ENCODE peak calls at places on chromosome 21, in ten cellular contexts. C is A549, J is HCT116, R is SK-N-SH, S is HepG2, Z is endothelial cell of umbilical vein, W is NB4, X is K562, T is H1, M is GM12878. E is an unnamed sample.

GRCh38 chr21:42685036-42685435 is 31.6 kb downstream of the PDE9A start:
- DNase-seq in C (no peak), J (no peak), R (no peak), S (no peak), Z (no peak), W (peak), X (no peak), T (no peak), M (no peak), E (no peak)

GRCh38 chr21:42843021-42843420 is 36.3 kb downstream of the WDR4 start:
- DNase-seq in C (no peak), J (no peak), R (no peak), S (no peak), Z (no peak), W (no peak), X (no peak), T (no peak), M (no peak), E (peak)

GRCh38 chr21:33968082-33968997 is 52.7 kb upstream of the ATP5PO start:
- DNase-seq in C (peak), J (no peak), R (no peak), S (peak), Z (peak), W (peak), X (peak), T (peak), M (no peak), E (no peak)

GRCh38 chr21:38761531-38761930 is 44.2 kb upstream of the ETS2 start:
- DNase-seq in C (no peak), J (no peak), R (no peak), S (no peak), Z (no peak), W (peak), X (no peak), T (no peak), M (no peak), E (no peak)

GRCh38 chr21:16370176-16370575 is 640.4 kb downstream of the USP25 start:
- DNase-seq in C (no peak), J (no peak), R (no peak), S (no peak), Z (no peak), W (no peak), X (no peak), T (no peak), M (no peak), E (no peak)

GRCh38 chr21:38208118-38208517 is 48.7 kb upstream of the KCNJ15 start:
- DNase-seq in C (no peak), J (no peak), R (no peak), S (no peak), Z (no peak), W (no peak), X (no peak), T (no peak), M (no peak), E (no peak)

GRCh38 chr21:33644383-33645074 is 2.2 kb downstream of the ITSN1 start:
- DNase-seq in C (no peak), J (no peak), R (no peak), S (peak), Z (peak), W (peak), X (no peak), T (no peak), M (no peak), E (no peak)

GRCh38 chr21:14716761-14717396 is 170.8 kb upstream of the SAMSN1 start:
- DNase-seq in C (no peak), J (no peak), R (no peak), S (no peak), Z (peak), W (no peak), X (no peak), T (no peak), M (no peak), E (no peak)

GRCh38 chr21:46111857-46112730 is 14.2 kb downstream of the COL6A2 start:
- DNase-seq in C (no peak), J (no peak), R (peak), S (no peak), Z (no peak), W (no peak), X (no peak), T (no peak), M (no peak), E (no peak)

GRCh38 chr21:46215436-46216131 is 13.0 kb downstream of the LSS start:
- DNase-seq in C (no peak), J (no peak), R (no peak), S (no peak), Z (no peak), W (no peak), X (no peak), T (no peak), M (no peak), E (no peak)

GRCh38 chr21:32422064-32422463 is 9.6 kb downstream of the EVA1C start:
- DNase-seq in C (no peak), J (no peak), R (no peak), S (no peak), Z (no peak), W (no peak), X (no peak), T (no peak), M (no peak), E (no peak)

GRCh38 chr21:44969066-44969649 is 29.3 kb downstream of the SLX9 start:
- DNase-seq in C (no peak), J (no peak), R (no peak), S (no peak), Z (no peak), W (no peak), X (no peak), T (no peak), M (no peak), E (no peak)

GRCh38 chr21:40615503-40616376 is 231.2 kb downstream of the DSCAM start:
- DNase-seq in C (no peak), J (no peak), R (no peak), S (no peak), Z (no peak), W (no peak), X (no peak), T (no peak), M (no peak), E (no peak)

GRCh38 chr21:32818411-32818810 is 46.9 kb upstream of the PAXBP1 start:
- DNase-seq in C (no peak), J (no peak), R (no peak), S (no peak), Z (no peak), W (no peak), X (no peak), T (no peak), M (no peak), E (no peak)

GRCh38 chr21:28489197-28489596 is 503.5 kb downstream of the LTN1 start:
- DNase-seq in C (no peak), J (no peak), R (no peak), S (no peak), Z (no peak), W (no peak), X (no peak), T (no peak), M (no peak), E (no peak)

GRCh38 chr21:45570826-45571601 is 28.8 kb upstream of the SLC19A1 start:
- DNase-seq in C (no peak), J (no peak), R (peak), S (no peak), Z (no peak), W (no peak), X (no peak), T (peak), M (no peak), E (no peak)

GRCh38 chr21:45264146-45264918 is 23.4 kb downstream of the POFUT2 start:
- DNase-seq in C (no peak), J (no peak), R (peak), S (no peak), Z (no peak), W (no peak), X (no peak), T (peak), M (no peak), E (no peak)

GRCh38 chr21:43299441-43300277 is 127.3 kb downstream of the SIK1 start:
- DNase-seq in C (no peak), J (no peak), R (peak), S (peak), Z (no peak), W (no peak), X (no peak), T (no peak), M (no peak), E (no peak)

GRCh38 chr21:43467785-43468184 is 40.9 kb upstream of the SIK1 start:
- DNase-seq in C (no peak), J (no peak), R (no peak), S (no peak), Z (no peak), W (no peak), X (no peak), T (peak), M (no peak), E (no peak)

GRCh38 chr21:29022141-29022540 is 2.3 kb upstream of the USP16 start:
- DNase-seq in C (no peak), J (no peak), R (no peak), S (peak), Z (no peak), W (peak), X (no peak), T (no peak), M (no peak), E (no peak)

GRCh38 chr21:42179316-42179715 is 39.6 kb upstream of the ABCG1 start:
- DNase-seq in C (no peak), J (no peak), R (no peak), S (no peak), Z (no peak), W (no peak), X (no peak), T (no peak), M (no peak), E (no peak)

GRCh38 chr21:38649120-38649519 is 150.8 kb upstream of the ERG start:
- DNase-seq in C (no peak), J (no peak), R (no peak), S (no peak), Z (no peak), W (no peak), X (no peak), T (no peak), M (no peak), E (no peak)

GRCh38 chr21:24759348-24760118 is 847.7 kb downstream of the MRPL39 start:
- DNase-seq in C (no peak), J (no peak), R (no peak), S (no peak), Z (no peak), W (peak), X (no peak), T (no peak), M (no peak), E (no peak)

GRCh38 chr21:44255519-44255981 is 6.1 kb downstream of the DNMT3L start:
- DNase-seq in C (no peak), J (no peak), R (no peak), S (no peak), Z (no peak), W (no peak), X (no peak), T (no peak), M (no peak), E (peak)

GRCh38 chr21:41763398-41763931 is 3.4 kb downstream of the RIPK4 start:
- DNase-seq in C (no peak), J (no peak), R (no peak), S (no peak), Z (no peak), W (no peak), X (no peak), T (no peak), M (no peak), E (peak)

GRCh38 chr21:46126321-46127238 is 28.7 kb downstream of the COL6A2 start:
- DNase-seq in C (no peak), J (no peak), R (peak), S (no peak), Z (no peak), W (no peak), X (no peak), T (peak), M (no peak), E (peak)

GRCh38 chr21:16154961-16155360 is 425.2 kb downstream of the USP25 start:
- DNase-seq in C (no peak), J (no peak), R (no peak), S (no peak), Z (no peak), W (no peak), X (no peak), T (no peak), M (no peak), E (no peak)

GRCh38 chr21:42337830-42338729 is 12.7 kb downstream of the TFF2 start:
- DNase-seq in C (peak), J (no peak), R (peak), S (peak), Z (peak), W (peak), X (peak), T (peak), M (no peak), E (peak)

GRCh38 chr21:14547834-14548513 is 1.9 kb upstream of the SAMSN1 start:
- DNase-seq in C (no peak), J (no peak), R (no peak), S (no peak), Z (no peak), W (no peak), X (no peak), T (no peak), M (no peak), E (no peak)

GRCh38 chr21:42678118-42678430 is 24.7 kb downstream of the PDE9A start:
- DNase-seq in C (no peak), J (no peak), R (peak), S (no peak), Z (no peak), W (no peak), X (no peak), T (no peak), M (no peak), E (no peak)

GRCh38 chr21:33975548-33976081 is 60.0 kb upstream of the ATP5PO start:
- DNase-seq in C (peak), J (no peak), R (no peak), S (no peak), Z (no peak), W (peak), X (no peak), T (peak), M (peak), E (no peak)

DNA sequence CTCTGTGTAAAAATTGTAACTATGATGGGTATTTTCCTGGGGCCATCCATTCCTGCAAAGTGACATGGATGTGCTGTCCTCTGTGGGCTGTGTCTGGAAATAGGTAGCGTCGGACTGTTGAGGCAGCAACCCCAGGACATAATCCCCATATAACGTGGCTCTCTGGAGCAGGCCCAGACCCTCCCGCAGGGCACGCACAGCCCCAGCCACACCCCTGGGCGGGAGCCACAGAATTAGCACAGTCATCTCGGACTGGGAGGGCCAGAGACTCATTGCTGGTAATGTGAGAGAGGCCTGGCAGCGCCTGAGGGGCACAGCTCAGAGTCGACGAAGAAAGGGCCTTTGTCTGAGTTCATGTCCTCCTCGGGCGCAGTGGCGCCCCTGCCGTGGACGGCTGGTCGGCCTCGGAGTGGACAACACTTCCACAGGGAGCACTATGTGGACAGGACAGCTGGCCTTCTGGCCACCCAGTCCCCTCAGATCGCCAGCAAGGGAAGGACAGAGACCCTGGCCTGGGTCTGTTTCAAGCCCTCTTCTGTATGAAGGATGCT is 20.1 kb downstream of the SIM2 start:
- DNase-seq in C (no peak), J (peak), R (no peak), S (peak), Z (no peak), W (no peak), X (no peak), T (no peak), M (no peak), E (no peak)
- TF ChIP-seq MAX in C (no peak), J (peak), R (no peak), S (no peak), Z (no peak), W (no peak), X (no peak), T (no peak), M (no peak), E (no peak)

GRCh38 chr21:25887166-25887565 is 152.4 kb downstream of the GABPA start:
- DNase-seq in C (peak), J (no peak), R (no peak), S (no peak), Z (no peak), W (no peak), X (no peak), T (no peak), M (no peak), E (peak)
- TF ChIP-seq MAX in C (no peak), J (no peak), R (no peak), S (no peak), Z (no peak), W (no peak), X (no peak), T (no peak), M (no peak), E (no peak)

DNA sequence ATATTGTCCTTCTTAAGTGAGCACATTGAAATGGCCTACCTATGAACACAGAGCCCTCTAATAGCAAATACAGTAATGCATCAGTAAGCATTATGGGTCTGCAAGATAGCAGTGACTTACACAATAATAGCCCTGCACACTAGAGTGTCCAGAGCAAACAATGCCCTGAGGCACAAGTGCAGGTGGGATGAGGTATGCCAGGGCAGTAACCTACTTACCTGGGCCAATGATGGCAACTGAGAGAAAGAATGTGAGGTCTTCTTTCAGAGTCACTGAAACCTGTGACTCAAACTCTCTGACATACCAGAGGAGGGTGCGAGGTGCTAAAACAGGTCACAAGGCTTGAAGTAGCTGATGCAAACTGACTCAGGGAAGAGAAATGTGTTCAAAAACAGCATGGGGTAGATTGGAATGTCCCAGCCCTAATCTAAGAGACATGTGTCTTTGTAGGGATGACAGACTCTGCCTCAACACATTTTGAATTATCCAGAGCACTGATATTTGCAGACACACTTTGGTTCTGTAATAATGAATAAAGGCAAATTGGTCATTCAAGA is 168.5 kb upstream of the RUNX1 start:
- DNase-seq in C (peak), J (peak), R (no peak), S (peak), Z (no peak), W (no peak), X (no peak), T (no peak), M (no peak), E (no peak)
- TF ChIP-seq MAX in C (peak), J (peak), R (no peak), S (no peak), Z (no peak), W (no peak), X (no peak), T (no peak), M (no peak), E (no peak)

DNA sequence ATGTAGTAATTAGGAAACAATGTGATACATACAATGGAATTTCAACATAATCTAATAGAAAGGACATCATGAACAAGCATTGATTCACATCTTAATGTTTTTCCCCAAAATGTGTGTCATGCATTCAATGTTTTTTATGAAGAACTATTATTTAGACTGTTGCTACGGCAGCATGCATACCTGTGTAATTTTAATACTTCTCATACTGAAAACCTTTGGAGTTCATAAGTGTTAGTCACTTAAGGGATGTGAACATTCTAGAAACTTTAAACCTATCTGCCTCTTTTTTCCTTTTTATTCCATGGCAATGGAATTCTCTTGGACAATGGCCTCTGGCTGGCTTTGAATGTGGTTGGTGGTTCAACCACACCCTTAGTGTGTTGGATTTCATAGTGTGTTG is 48.6 kb downstream of the TMPRSS15 start:
- DNase-seq in C (no peak), J (no peak), R (no peak), S (no peak), Z (no peak), W (no peak), X (no peak), T (no peak), M (no peak), E (no peak)
- TF ChIP-seq MAX in C (no peak), J (no peak), R (no peak), S (no peak), Z (no peak), W (no peak), X (no peak), T (no peak), M (no peak), E (no peak)